ENCODE peak calls at places on chromosomes 5 and 9, in ten cellular contexts. D is BJ, A is esophagus muscularis mucosa, Z is esophagus squamous epithelium, X is PC-3, K is sigmoid colon, U is mammary epithelial cell, C is Peyer's patch, B is tibial nerve, N is brain microvascular endothelial cell. I is an unnamed sample.

GRCh38 chr5:11596185-11596584 is 308.1 kb downstream of the CTNND2 start:
- DNase-seq in N (no peak), B (no peak), Z (no peak), A (no peak), X (peak; percentile 14), C (no peak), D (no peak), K (no peak), U (no peak), I (peak; percentile 66)

GRCh38 chr5:151477106-151477505 is 29.7 kb downstream of the SLC36A1 start:
- DNase-seq in A (no peak), D (no peak), C (no peak), N (peak; percentile 36), U (no peak), Z (no peak), B (no peak), K (no peak), X (no peak), I (no peak)

GRCh38 chr5:168047669-168048111 is 243.8 kb upstream of the WWC1 start:
- DNase-seq in X (no peak), B (no peak), Z (no peak), C (no peak), D (no peak), N (no peak), K (no peak), U (no peak), A (no peak), I (no peak)

GRCh38 chr5:59209758-59210359 is 627.0 kb downstream of the RAB3C start:
- DNase-seq in N (no peak), X (no peak), A (no peak), D (peak; percentile 52), K (no peak), Z (no peak), U (peak; percentile 45), B (no peak), C (no peak), I (no peak)

GRCh38 chr9:90900130-90900529 is 98.5 kb downstream of the SYK start:
- DNase-seq in X (no peak), D (no peak), N (no peak), C (no peak), U (no peak), Z (no peak), A (no peak), K (no peak), B (no peak), I (no peak)

GRCh38 chr9:83588256-83588655 is 34.7 kb upstream of the IDNK start:
- DNase-seq in N (no peak), D (no peak), X (no peak), Z (no peak), K (no peak), C (no peak), U (no peak), A (no peak), B (no peak), I (no peak)

GRCh38 chr5:114377050-114377844 is 15.4 kb downstream of the KCNN2 start:
- DNase-seq in N (no peak), K (no peak), D (no peak), B (no peak), A (no peak), C (no peak), U (no peak), Z (no peak), X (no peak), I (no peak)

GRCh38 chr5:174056064-174056842 is 10.7 kb downstream of the NSG2 start:
- DNase-seq in C (no peak), X (peak; percentile 10), U (no peak), K (no peak), B (no peak), Z (no peak), A (no peak), N (no peak), D (no peak), I (peak; percentile 57)

GRCh38 chr5:178368278-178368677 is 135.7 kb upstream of the PHYKPL start:
- DNase-seq in C (no peak), B (no peak), X (no peak), N (no peak), D (no peak), Z (no peak), A (no peak), U (no peak), K (no peak), I (no peak)

GRCh38 chr5:139708877-139709586 is 60.9 kb downstream of the CXXC5 start:
- DNase-seq in C (peak; percentile 60), B (no peak), K (peak; percentile 82), D (peak; percentile 26), N (peak; percentile 33), U (no peak), A (no peak), Z (no peak), X (no peak), I (peak; percentile 98)

GRCh38 chr5:100777680-100778281 is 125.3 kb downstream of the ST8SIA4 start:
- DNase-seq in C (no peak), U (peak; percentile 75), Z (no peak), X (peak; percentile 88), N (peak; percentile 75), A (no peak), D (peak; percentile 27), K (no peak), B (no peak), I (peak; percentile 76)

GRCh38 chr9:113356686-113357292 is 7.4 kb downstream of the BSPRY start:
- DNase-seq in K (no peak), U (no peak), A (no peak), N (no peak), D (no peak), C (no peak), Z (no peak), X (no peak), B (no peak), I (no peak)

GRCh38 chr9:97557606-97558095 is 56.2 kb downstream of the TMOD1 start:
- DNase-seq in N (no peak), U (no peak), Z (no peak), C (peak; percentile 68), B (peak; percentile 88), A (no peak), K (peak; percentile 87), D (no peak), X (no peak), I (no peak)

GRCh38 chr5:16600397-16600796 is 16.4 kb downstream of the RETREG1 start:
- DNase-seq in A (no peak), Z (no peak), N (peak; percentile 23), C (no peak), X (no peak), U (no peak), D (no peak), B (peak; percentile 64), K (peak; percentile 73), I (peak; percentile 44)

GRCh38 chr5:168020522-168021294 is 270.7 kb upstream of the WWC1 start:
- DNase-seq in C (no peak), A (no peak), B (peak; percentile 28), U (no peak), X (peak; percentile 22), K (no peak), Z (no peak), N (no peak), D (no peak), I (no peak)

GRCh38 chr5:132808448-132808847 is 4.7 kb upstream of the SOWAHA start:
- DNase-seq in A (no peak), Z (no peak), D (no peak), X (no peak), B (no peak), C (no peak), K (no peak), U (no peak), N (no peak), I (no peak)

DNA sequence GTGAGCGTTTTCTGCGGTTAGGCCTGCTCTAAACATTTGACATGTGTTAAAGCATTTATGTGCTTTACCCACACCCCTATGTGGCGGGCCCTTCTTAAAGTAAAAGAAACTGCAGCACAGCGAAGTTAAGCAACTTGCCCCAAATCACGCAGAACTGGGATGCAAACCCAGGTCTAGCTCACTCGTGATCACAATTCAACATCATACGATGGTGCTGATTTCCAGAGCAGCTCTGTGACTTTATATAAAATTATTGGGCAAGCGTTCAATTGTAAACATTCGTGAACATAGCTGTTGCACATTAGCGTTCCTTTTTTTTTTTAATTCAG is 718 bp downstream of the RFESD start:
- DNase-seq in C (no peak), B (no peak), U (no peak), Z (no peak), K (no peak), D (no peak), X (no peak), N (no peak), A (no peak), I (no peak)
- H3K4me3 ChIP-seq in C (peak overlapping the region; percentile 53), B (peak overlapping the region; percentile 67), U (peak overlapping the region; percentile 59), Z (peak overlapping the region; percentile 49), K (peak overlapping the region; percentile 57), D (peak overlapping the region; percentile 55), X (peak overlapping the region; percentile 74), N (peak overlapping the region; percentile 59), A (peak overlapping the region; percentile 65), I (peak overlapping the region; percentile 57)

GRCh38 chr9:101567725-101567993 is 27.1 kb downstream of the PPP3R2 start:
- DNase-seq in A (no peak), B (no peak), U (no peak), N (no peak), Z (no peak), C (no peak), D (no peak), K (no peak), X (no peak), I (no peak)
- H3K36me3 ChIP-seq in A (peaks cover 31% of the 10 kb centered on the region), B (peaks cover 71% of the 10 kb centered on the region), U (no peaks in the 10 kb centered on the region), N (no peaks in the 10 kb centered on the region), Z (peaks cover under 1% of the 10 kb centered on the region), C (no peaks in the 10 kb centered on the region), D (peaks cover 4% of the 10 kb centered on the region), K (peaks cover 12% of the 10 kb centered on the region), X (peaks cover 5% of the 10 kb centered on the region), I (peaks cover 52% of the 10 kb centered on the region)

GRCh38 chr5:77431719-77432118 is 60.4 kb downstream of the WDR41 start:
- DNase-seq in U (no peak), X (no peak), K (no peak), Z (no peak), B (no peak), D (no peak), A (no peak), C (no peak), N (no peak), I (no peak)
- H3K4me3 ChIP-seq in U (no peak overlapping the region), X (no peak overlapping the region), K (no peak overlapping the region), Z (no peak overlapping the region), B (no peak overlapping the region), D (no peak overlapping the region), A (no peak overlapping the region), C (no peak overlapping the region), N (no peak overlapping the region), I (no peak overlapping the region)

DNA sequence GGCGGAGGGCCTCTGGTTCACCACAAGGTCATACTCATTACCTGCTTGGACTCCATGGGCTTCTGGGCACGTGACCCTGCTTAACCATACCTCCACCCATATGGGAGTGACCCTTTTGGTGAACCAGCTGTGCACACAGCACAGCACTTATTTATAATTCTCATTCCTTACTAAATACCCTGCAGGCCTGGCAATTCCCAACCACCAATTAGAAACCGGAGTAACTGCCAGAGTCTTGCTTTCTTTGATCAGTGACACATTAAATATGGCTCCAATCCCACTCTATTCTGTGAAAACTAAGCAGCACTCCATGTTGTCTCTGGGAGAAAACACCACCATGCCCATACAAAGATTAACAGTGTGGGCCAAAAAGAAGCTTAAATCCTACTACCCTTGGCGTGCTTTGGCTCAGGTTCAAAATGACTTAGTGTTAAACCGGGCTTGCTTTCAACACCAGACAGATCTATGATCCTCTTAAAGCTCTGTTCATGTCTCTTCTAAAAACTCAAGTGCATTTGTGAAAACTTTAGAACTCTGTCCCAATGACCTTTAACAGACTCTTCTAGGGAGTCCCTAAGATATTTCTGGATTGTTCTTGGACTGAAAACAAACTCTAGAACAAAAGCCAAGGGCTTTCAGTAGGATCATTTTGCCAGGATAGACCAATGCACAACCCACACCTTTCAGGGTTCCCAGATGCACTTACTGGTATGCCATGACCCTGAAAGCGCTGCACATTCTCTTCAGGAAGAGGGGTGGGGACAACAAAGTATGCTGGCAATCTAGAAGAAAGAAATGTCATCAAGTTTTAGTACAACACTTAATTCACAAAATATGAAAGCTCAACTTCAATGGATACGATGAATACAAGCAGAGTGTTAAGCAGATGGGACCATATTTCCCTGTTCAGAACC is 57.5 kb downstream of the MTMR12 start:
- DNase-seq in A (no peak), D (peak; percentile 27), C (no peak), Z (no peak), U (no peak), K (no peak), X (no peak), N (no peak), B (no peak), I (peak; percentile 89)
- H3K36me3 ChIP-seq in A (peaks cover 3% of the 10 kb centered on the region), D (peaks cover 2% of the 10 kb centered on the region), C (no peaks in the 10 kb centered on the region), Z (peaks cover 3% of the 10 kb centered on the region), U (peaks cover 13% of the 10 kb centered on the region), K (peaks cover 7% of the 10 kb centered on the region), X (peaks cover 32% of the 10 kb centered on the region), N (peaks cover 20% of the 10 kb centered on the region), B (peaks cover 77% of the 10 kb centered on the region), I (peaks cover 30% of the 10 kb centered on the region)

I was measured in MG63.